ENCODE peak calls at places on chromosomes 13 and 19, in ten cellular contexts. One of them, this sample, is unnamed.

GRCh38 chr19:2992958-2993357 is 15.6 kb downstream of the TLE6 start:
- DNase-seq in activated CD4-positive, alpha-beta T cell treated with anti-CD3 and anti-CD28 coated beads, Interleukin-2, amount 50 U/mL, for 24 hours: no peak
- DNase-seq in naive thymus-derived CD4-positive, alpha-beta T cell: no peak
- DNase-seq in lung microvascular endothelial cell: no peak
- DNase-seq in left ventricle myocardium inferior: no peak
- DNase-seq in Daoy: no peak
- DNase-seq in progenitor cell of endocrine pancreas: no peak
- DNase-seq in thoracic aorta: no peak
- DNase-seq in activated naive CD8-positive, alpha-beta T cell treated with anti-CD3 and anti-CD28 coated beads, Interleukin-2, amount 50 U/mL, for 16 hours: no peak
- DNase-seq in HEK293T: no peak
- DNase-seq in this sample: no peak

GRCh38 chr19:19160489-19161035 is 9.5 kb downstream of the MEF2B start:
- DNase-seq in activated CD4-positive, alpha-beta T cell treated with anti-CD3 and anti-CD28 coated beads, Interleukin-2, amount 50 U/mL, for 24 hours: no peak
- DNase-seq in naive thymus-derived CD4-positive, alpha-beta T cell: no peak
- DNase-seq in lung microvascular endothelial cell: no peak
- DNase-seq in left ventricle myocardium inferior: no peak
- DNase-seq in Daoy: no peak
- DNase-seq in progenitor cell of endocrine pancreas: no peak
- DNase-seq in thoracic aorta: no peak
- DNase-seq in activated naive CD8-positive, alpha-beta T cell treated with anti-CD3 and anti-CD28 coated beads, Interleukin-2, amount 50 U/mL, for 16 hours: no peak
- DNase-seq in HEK293T: no peak
- DNase-seq in this sample: no peak

GRCh38 chr19:3880471-3881271 is at the start of gene ATCAY:
- DNase-seq in activated CD4-positive, alpha-beta T cell treated with anti-CD3 and anti-CD28 coated beads, Interleukin-2, amount 50 U/mL, for 24 hours: no peak
- DNase-seq in naive thymus-derived CD4-positive, alpha-beta T cell: no peak
- DNase-seq in lung microvascular endothelial cell: no peak
- DNase-seq in left ventricle myocardium inferior: no peak
- DNase-seq in Daoy: peak
- DNase-seq in progenitor cell of endocrine pancreas: no peak
- DNase-seq in thoracic aorta: no peak
- DNase-seq in activated naive CD8-positive, alpha-beta T cell treated with anti-CD3 and anti-CD28 coated beads, Interleukin-2, amount 50 U/mL, for 16 hours: no peak
- DNase-seq in HEK293T: no peak
- DNase-seq in this sample: no peak

GRCh38 chr19:2309734-2310362 is 1.9 kb upstream of the LINGO3 start:
- DNase-seq in activated CD4-positive, alpha-beta T cell treated with anti-CD3 and anti-CD28 coated beads, Interleukin-2, amount 50 U/mL, for 24 hours: no peak
- DNase-seq in naive thymus-derived CD4-positive, alpha-beta T cell: no peak
- DNase-seq in lung microvascular endothelial cell: no peak
- DNase-seq in left ventricle myocardium inferior: no peak
- DNase-seq in Daoy: peak
- DNase-seq in progenitor cell of endocrine pancreas: no peak
- DNase-seq in thoracic aorta: no peak
- DNase-seq in activated naive CD8-positive, alpha-beta T cell treated with anti-CD3 and anti-CD28 coated beads, Interleukin-2, amount 50 U/mL, for 16 hours: no peak
- DNase-seq in HEK293T: no peak
- DNase-seq in this sample: peak

GRCh38 chr13:47175172-47175806 is 278.4 kb upstream of the HTR2A start:
- DNase-seq in activated CD4-positive, alpha-beta T cell treated with anti-CD3 and anti-CD28 coated beads, Interleukin-2, amount 50 U/mL, for 24 hours: no peak
- DNase-seq in naive thymus-derived CD4-positive, alpha-beta T cell: no peak
- DNase-seq in lung microvascular endothelial cell: peak
- DNase-seq in left ventricle myocardium inferior: no peak
- DNase-seq in Daoy: peak
- DNase-seq in progenitor cell of endocrine pancreas: no peak
- DNase-seq in thoracic aorta: no peak
- DNase-seq in activated naive CD8-positive, alpha-beta T cell treated with anti-CD3 and anti-CD28 coated beads, Interleukin-2, amount 50 U/mL, for 16 hours: no peak
- DNase-seq in HEK293T: no peak
- DNase-seq in this sample: peak

GRCh38 chr13:74986609-74987008 is 495.4 kb downstream of the TBC1D4 start:
- DNase-seq in activated CD4-positive, alpha-beta T cell treated with anti-CD3 and anti-CD28 coated beads, Interleukin-2, amount 50 U/mL, for 24 hours: no peak
- DNase-seq in naive thymus-derived CD4-positive, alpha-beta T cell: no peak
- DNase-seq in lung microvascular endothelial cell: no peak
- DNase-seq in left ventricle myocardium inferior: no peak
- DNase-seq in Daoy: no peak
- DNase-seq in progenitor cell of endocrine pancreas: no peak
- DNase-seq in thoracic aorta: no peak
- DNase-seq in activated naive CD8-positive, alpha-beta T cell treated with anti-CD3 and anti-CD28 coated beads, Interleukin-2, amount 50 U/mL, for 16 hours: no peak
- DNase-seq in HEK293T: peak
- DNase-seq in this sample: no peak

GRCh38 chr13:112740502-112741131 is 50.8 kb downstream of the ATP11A start:
- DNase-seq in activated CD4-positive, alpha-beta T cell treated with anti-CD3 and anti-CD28 coated beads, Interleukin-2, amount 50 U/mL, for 24 hours: no peak
- DNase-seq in naive thymus-derived CD4-positive, alpha-beta T cell: no peak
- DNase-seq in lung microvascular endothelial cell: peak
- DNase-seq in left ventricle myocardium inferior: peak
- DNase-seq in Daoy: peak
- DNase-seq in progenitor cell of endocrine pancreas: no peak
- DNase-seq in thoracic aorta: no peak
- DNase-seq in activated naive CD8-positive, alpha-beta T cell treated with anti-CD3 and anti-CD28 coated beads, Interleukin-2, amount 50 U/mL, for 16 hours: no peak
- DNase-seq in HEK293T: no peak
- DNase-seq in this sample: peak

GRCh38 chr19:51810228-51810627 is 15.3 kb downstream of the FPR3 start:
- DNase-seq in activated CD4-positive, alpha-beta T cell treated with anti-CD3 and anti-CD28 coated beads, Interleukin-2, amount 50 U/mL, for 24 hours: no peak
- DNase-seq in naive thymus-derived CD4-positive, alpha-beta T cell: no peak
- DNase-seq in lung microvascular endothelial cell: peak
- DNase-seq in left ventricle myocardium inferior: no peak
- DNase-seq in Daoy: peak
- DNase-seq in progenitor cell of endocrine pancreas: no peak
- DNase-seq in thoracic aorta: no peak
- DNase-seq in activated naive CD8-positive, alpha-beta T cell treated with anti-CD3 and anti-CD28 coated beads, Interleukin-2, amount 50 U/mL, for 16 hours: no peak
- DNase-seq in HEK293T: no peak
- DNase-seq in this sample: no peak

GRCh38 chr13:30615851-30616311 is 1.8 kb upstream of the USPL1 start:
- DNase-seq in activated CD4-positive, alpha-beta T cell treated with anti-CD3 and anti-CD28 coated beads, Interleukin-2, amount 50 U/mL, for 24 hours: peak
- DNase-seq in naive thymus-derived CD4-positive, alpha-beta T cell: peak
- DNase-seq in lung microvascular endothelial cell: peak
- DNase-seq in left ventricle myocardium inferior: no peak
- DNase-seq in Daoy: no peak
- DNase-seq in progenitor cell of endocrine pancreas: no peak
- DNase-seq in thoracic aorta: no peak
- DNase-seq in activated naive CD8-positive, alpha-beta T cell treated with anti-CD3 and anti-CD28 coated beads, Interleukin-2, amount 50 U/mL, for 16 hours: no peak
- DNase-seq in HEK293T: no peak
- DNase-seq in this sample: peak

GRCh38 chr13:111388851-111389500 is 68.5 kb downstream of the TEX29 start:
- DNase-seq in activated CD4-positive, alpha-beta T cell treated with anti-CD3 and anti-CD28 coated beads, Interleukin-2, amount 50 U/mL, for 24 hours: peak
- DNase-seq in naive thymus-derived CD4-positive, alpha-beta T cell: peak
- DNase-seq in lung microvascular endothelial cell: no peak
- DNase-seq in left ventricle myocardium inferior: no peak
- DNase-seq in Daoy: no peak
- DNase-seq in progenitor cell of endocrine pancreas: no peak
- DNase-seq in thoracic aorta: no peak
- DNase-seq in activated naive CD8-positive, alpha-beta T cell treated with anti-CD3 and anti-CD28 coated beads, Interleukin-2, amount 50 U/mL, for 16 hours: no peak
- DNase-seq in HEK293T: no peak
- DNase-seq in this sample: no peak

GRCh38 chr13:66009241-66009640 is 1220.9 kb downstream of the PCDH9 start:
- DNase-seq in activated CD4-positive, alpha-beta T cell treated with anti-CD3 and anti-CD28 coated beads, Interleukin-2, amount 50 U/mL, for 24 hours: no peak
- DNase-seq in naive thymus-derived CD4-positive, alpha-beta T cell: no peak
- DNase-seq in lung microvascular endothelial cell: no peak
- DNase-seq in left ventricle myocardium inferior: no peak
- DNase-seq in Daoy: no peak
- DNase-seq in progenitor cell of endocrine pancreas: no peak
- DNase-seq in thoracic aorta: no peak
- DNase-seq in activated naive CD8-positive, alpha-beta T cell treated with anti-CD3 and anti-CD28 coated beads, Interleukin-2, amount 50 U/mL, for 16 hours: no peak
- DNase-seq in HEK293T: no peak
- DNase-seq in this sample: no peak